ENCODE peak calls at places on chromosome 1, in six cellular contexts. One of them, this sample, is unnamed.

GRCh38 chr1:157993179-157994080 is at the start of gene KIRREL1:
- DNase-seq in ovary: peak
- DNase-seq in nephron progenitor cell: peak
- DNase-seq in choroid plexus epithelial cell: peak
- DNase-seq in NB4: peak
- DNase-seq in type B pancreatic cell: peak
- DNase-seq in this sample: no peak

GRCh38 chr1:12485231-12486172 is 132.5 kb downstream of the DHRS3 start:
- DNase-seq in type B pancreatic cell: no peak
- DNase-seq in ovary: no peak
- DNase-seq in NB4: no peak
- DNase-seq in nephron progenitor cell: no peak
- DNase-seq in choroid plexus epithelial cell: peak
- DNase-seq in this sample: no peak

GRCh38 chr1:116311756-116312691 is 61.0 kb upstream of the ATP1A1 start:
- DNase-seq in NB4: no peak
- DNase-seq in ovary: no peak
- DNase-seq in choroid plexus epithelial cell: no peak
- DNase-seq in type B pancreatic cell: no peak
- DNase-seq in nephron progenitor cell: no peak
- DNase-seq in this sample: no peak

GRCh38 chr1:160726498-160727391 is 12.3 kb upstream of the SLAMF7 start:
- DNase-seq in choroid plexus epithelial cell: peak
- DNase-seq in nephron progenitor cell: peak
- DNase-seq in ovary: peak
- DNase-seq in NB4: peak
- DNase-seq in type B pancreatic cell: no peak
- DNase-seq in this sample: peak

GRCh38 chr1:110057963-110058518 is 12.4 kb downstream of the ALX3 start:
- DNase-seq in NB4: no peak
- DNase-seq in type B pancreatic cell: no peak
- DNase-seq in nephron progenitor cell: no peak
- DNase-seq in ovary: no peak
- DNase-seq in choroid plexus epithelial cell: no peak
- DNase-seq in this sample: no peak

GRCh38 chr1:228079601-228080263 is 2.8 kb upstream of the ARF1 start:
- DNase-seq in ovary: no peak
- DNase-seq in NB4: no peak
- DNase-seq in choroid plexus epithelial cell: no peak
- DNase-seq in type B pancreatic cell: no peak
- DNase-seq in nephron progenitor cell: no peak
- DNase-seq in this sample: no peak

GRCh38 chr1:168709896-168710305 is 19.1 kb downstream of the DPT start:
- DNase-seq in ovary: no peak
- DNase-seq in NB4: peak
- DNase-seq in type B pancreatic cell: no peak
- DNase-seq in choroid plexus epithelial cell: peak
- DNase-seq in nephron progenitor cell: no peak
- DNase-seq in this sample: no peak

GRCh38 chr1:13783551-13783950 is 83.6 kb downstream of the PRDM2 start:
- DNase-seq in ovary: no peak
- DNase-seq in type B pancreatic cell: no peak
- DNase-seq in NB4: no peak
- DNase-seq in choroid plexus epithelial cell: peak
- DNase-seq in nephron progenitor cell: no peak
- DNase-seq in this sample: no peak

GRCh38 chr1:18319099-18319498 is 161.6 kb upstream of the KLHDC7A start:
- DNase-seq in type B pancreatic cell: no peak
- DNase-seq in nephron progenitor cell: no peak
- DNase-seq in ovary: no peak
- DNase-seq in NB4: no peak
- DNase-seq in choroid plexus epithelial cell: no peak
- DNase-seq in this sample: no peak

GRCh38 chr1:118147542-118147941 is 37.5 kb downstream of the SPAG17 start:
- DNase-seq in type B pancreatic cell: no peak
- DNase-seq in ovary: no peak
- DNase-seq in nephron progenitor cell: no peak
- DNase-seq in choroid plexus epithelial cell: peak
- DNase-seq in NB4: no peak
- DNase-seq in this sample: no peak

GRCh38 chr1:6785721-6786505 is 659 bp downstream of the CAMTA1 start:
- DNase-seq in type B pancreatic cell: peak
- DNase-seq in nephron progenitor cell: peak
- DNase-seq in choroid plexus epithelial cell: peak
- DNase-seq in ovary: peak
- DNase-seq in NB4: peak
- DNase-seq in this sample: peak
- TF ChIP-seq CTCF in type B pancreatic cell: peak
- TF ChIP-seq CTCF in nephron progenitor cell: no peak
- TF ChIP-seq CTCF in choroid plexus epithelial cell: peak
- TF ChIP-seq CTCF in ovary: no peak
- TF ChIP-seq CTCF in NB4: no peak
- TF ChIP-seq CTCF in this sample: no peak

DNA sequence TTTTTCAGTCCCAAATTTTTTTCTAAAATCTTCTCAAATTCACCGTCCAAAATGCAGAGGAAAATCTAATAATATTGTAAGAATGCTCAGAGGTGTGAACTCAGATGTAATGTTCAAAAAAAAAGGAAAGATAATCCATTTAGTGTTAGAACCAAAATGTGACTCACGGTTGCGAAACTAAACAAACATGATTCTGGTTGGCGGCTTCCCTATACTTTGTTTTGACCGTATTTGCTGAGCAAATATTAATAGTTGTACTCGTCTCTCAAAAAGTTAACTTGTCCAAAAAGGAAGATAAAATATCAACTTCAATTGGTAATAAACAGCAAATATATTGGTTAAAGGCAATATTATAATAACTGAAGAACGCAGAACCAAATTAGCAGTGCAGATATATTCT is 34.4 kb downstream of the ZSWIM5 start:
- DNase-seq in nephron progenitor cell: no peak
- DNase-seq in type B pancreatic cell: no peak
- DNase-seq in NB4: peak
- DNase-seq in ovary: no peak
- DNase-seq in choroid plexus epithelial cell: peak
- DNase-seq in this sample: no peak
- TF ChIP-seq CTCF in nephron progenitor cell: no peak
- TF ChIP-seq CTCF in type B pancreatic cell: no peak
- TF ChIP-seq CTCF in NB4: no peak
- TF ChIP-seq CTCF in ovary: no peak
- TF ChIP-seq CTCF in choroid plexus epithelial cell: no peak
- TF ChIP-seq CTCF in this sample: no peak

DNA sequence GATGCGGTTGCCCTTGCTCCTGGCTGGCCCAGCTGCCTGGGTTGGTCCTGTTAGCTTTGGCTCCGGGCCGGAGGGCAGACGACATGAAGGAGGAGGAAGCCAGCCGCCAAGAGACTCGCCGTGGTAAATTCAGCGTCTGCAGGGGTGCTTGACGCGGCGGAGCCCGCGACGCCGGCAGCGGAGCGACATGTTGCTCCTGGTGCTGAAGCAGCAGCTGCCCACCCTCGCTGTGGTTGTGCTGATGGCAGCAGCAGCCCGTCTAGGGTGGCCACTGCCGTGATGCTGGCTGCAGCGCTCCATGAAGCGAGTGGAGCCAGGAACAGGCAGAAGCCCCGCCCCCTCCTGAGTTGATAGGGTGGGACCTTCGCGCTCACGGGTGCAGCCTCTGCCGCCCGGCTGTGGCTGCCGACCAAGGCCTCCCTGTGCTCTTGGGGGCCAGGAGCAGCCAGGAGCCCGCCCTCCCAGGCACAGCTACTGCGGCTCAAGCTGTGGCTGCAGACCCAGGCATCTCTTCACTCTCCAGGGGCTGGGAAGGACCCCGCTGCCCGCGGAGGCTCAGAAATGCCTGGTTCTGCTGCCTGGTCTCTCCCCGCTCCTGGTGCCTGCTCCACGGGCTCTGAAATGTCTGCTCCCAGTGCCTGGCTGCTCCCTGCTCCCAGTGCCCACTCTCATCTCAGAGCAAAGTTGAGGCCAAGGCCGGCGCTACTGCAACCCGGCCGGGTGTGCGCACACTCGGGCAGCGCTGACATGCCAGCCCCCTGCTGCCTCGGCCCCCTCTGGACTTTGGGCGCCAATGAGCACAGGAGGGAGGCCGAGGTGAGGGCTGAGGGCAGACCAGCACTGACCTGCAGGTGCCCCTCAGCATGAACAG is 4.4 kb upstream of the ZNF692 start:
- DNase-seq in ovary: peak
- DNase-seq in nephron progenitor cell: peak
- DNase-seq in NB4: peak
- DNase-seq in choroid plexus epithelial cell: peak
- DNase-seq in type B pancreatic cell: peak
- DNase-seq in this sample: peak
- TF ChIP-seq CTCF in ovary: no peak
- TF ChIP-seq CTCF in nephron progenitor cell: no peak
- TF ChIP-seq CTCF in NB4: no peak
- TF ChIP-seq CTCF in choroid plexus epithelial cell: no peak
- TF ChIP-seq CTCF in type B pancreatic cell: no peak
- TF ChIP-seq CTCF in this sample: no peak

GRCh38 chr1:26541816-26542711 is 12.5 kb downstream of the RPS6KA1 start:
- DNase-seq in type B pancreatic cell: no peak
- DNase-seq in choroid plexus epithelial cell: peak
- DNase-seq in NB4: peak
- DNase-seq in ovary: no peak
- DNase-seq in nephron progenitor cell: peak
- DNase-seq in this sample: peak
- TF ChIP-seq CTCF in type B pancreatic cell: peak
- TF ChIP-seq CTCF in choroid plexus epithelial cell: peak
- TF ChIP-seq CTCF in NB4: peak
- TF ChIP-seq CTCF in ovary: no peak
- TF ChIP-seq CTCF in nephron progenitor cell: peak
- TF ChIP-seq CTCF in this sample: peak

DNA sequence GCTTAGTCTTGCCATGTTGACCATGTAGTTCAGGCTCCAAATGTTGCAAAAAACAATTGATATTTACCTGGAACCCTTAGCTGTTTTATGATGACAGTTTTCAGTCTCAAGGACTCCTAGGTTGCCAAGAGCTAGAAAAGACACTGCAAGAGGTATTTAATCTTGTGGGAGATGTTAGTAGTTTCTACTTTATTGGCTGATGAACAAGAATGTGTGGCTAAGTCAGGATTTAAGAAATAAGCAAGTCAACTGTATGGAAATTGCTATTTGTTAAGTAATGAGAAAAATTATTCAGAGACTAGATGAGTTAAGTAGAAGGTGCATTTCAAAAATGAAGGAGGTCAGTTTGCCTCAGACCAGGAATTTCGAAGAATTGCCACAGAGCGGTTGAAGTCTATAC is 639.7 kb upstream of the USP24 start:
- DNase-seq in choroid plexus epithelial cell: peak
- DNase-seq in NB4: no peak
- DNase-seq in nephron progenitor cell: no peak
- DNase-seq in ovary: no peak
- DNase-seq in type B pancreatic cell: no peak
- DNase-seq in this sample: no peak
- TF ChIP-seq CTCF in choroid plexus epithelial cell: no peak
- TF ChIP-seq CTCF in NB4: no peak
- TF ChIP-seq CTCF in nephron progenitor cell: no peak
- TF ChIP-seq CTCF in ovary: no peak
- TF ChIP-seq CTCF in type B pancreatic cell: no peak
- TF ChIP-seq CTCF in this sample: no peak

DNA sequence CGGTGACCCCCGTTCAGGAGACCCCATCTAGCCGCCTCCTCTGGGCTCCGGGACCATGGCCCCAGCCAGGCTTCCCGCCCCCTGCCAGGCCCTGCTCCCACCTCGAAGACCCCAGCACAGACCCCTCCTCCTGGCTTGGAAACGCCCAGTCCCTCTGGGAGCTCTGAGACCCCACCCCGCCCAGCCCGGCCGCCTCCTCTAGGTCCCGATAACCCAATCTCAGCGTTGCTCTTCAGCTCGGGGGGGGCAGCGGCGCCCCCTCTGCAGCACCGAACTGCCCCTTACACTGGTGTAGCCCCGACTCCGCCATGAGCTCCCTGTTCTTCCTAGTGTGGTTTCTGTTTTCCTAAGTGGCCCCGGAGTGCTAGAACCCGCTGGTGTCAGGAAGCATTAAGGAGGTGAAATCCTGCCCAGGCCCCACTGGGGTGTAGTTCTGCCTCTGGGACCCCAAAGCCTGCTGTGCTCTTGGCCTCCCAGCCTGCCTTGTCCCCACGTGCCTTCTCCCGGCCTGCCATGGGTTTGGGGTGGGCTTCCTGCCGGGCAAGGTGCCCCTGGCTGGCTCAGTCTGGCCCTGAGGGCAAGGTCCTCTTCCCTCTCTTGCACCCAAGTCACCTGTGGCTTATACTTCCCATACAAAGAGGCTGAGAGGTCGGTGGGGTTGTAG is 10.7 kb upstream of the MMEL1 start:
- DNase-seq in NB4: no peak
- DNase-seq in type B pancreatic cell: peak
- DNase-seq in nephron progenitor cell: no peak
- DNase-seq in choroid plexus epithelial cell: no peak
- DNase-seq in ovary: peak
- DNase-seq in this sample: peak
- TF ChIP-seq CTCF in NB4: no peak
- TF ChIP-seq CTCF in type B pancreatic cell: no peak
- TF ChIP-seq CTCF in nephron progenitor cell: no peak
- TF ChIP-seq CTCF in choroid plexus epithelial cell: no peak
- TF ChIP-seq CTCF in ovary: no peak
- TF ChIP-seq CTCF in this sample: no peak

GRCh38 chr1:45304311-45305081 is 22.2 kb upstream of the HPDL start:
- DNase-seq in nephron progenitor cell: no peak
- DNase-seq in NB4: peak
- DNase-seq in type B pancreatic cell: no peak
- DNase-seq in ovary: peak
- DNase-seq in choroid plexus epithelial cell: peak
- DNase-seq in this sample: no peak
- TF ChIP-seq CTCF in nephron progenitor cell: no peak
- TF ChIP-seq CTCF in NB4: no peak
- TF ChIP-seq CTCF in type B pancreatic cell: no peak
- TF ChIP-seq CTCF in ovary: no peak
- TF ChIP-seq CTCF in choroid plexus epithelial cell: no peak
- TF ChIP-seq CTCF in this sample: no peak

GRCh38 chr1:43834280-43835140 is 99.1 kb upstream of the ARTN start:
- DNase-seq in type B pancreatic cell: no peak
- DNase-seq in choroid plexus epithelial cell: peak
- DNase-seq in ovary: no peak
- DNase-seq in nephron progenitor cell: no peak
- DNase-seq in NB4: peak
- DNase-seq in this sample: no peak
- TF ChIP-seq CTCF in type B pancreatic cell: no peak
- TF ChIP-seq CTCF in choroid plexus epithelial cell: no peak
- TF ChIP-seq CTCF in ovary: no peak
- TF ChIP-seq CTCF in nephron progenitor cell: no peak
- TF ChIP-seq CTCF in NB4: no peak
- TF ChIP-seq CTCF in this sample: no peak

This sample was measured in GM13976.